ENCODE peak calls at places on chromosomes 4 and X, in four cellular contexts. D is K562, S is GM12878, J is HepG2. N is an unnamed sample.

GRCh38 chrX:12970691-12971202 is 4.2 kb upstream of the TMSB4X start:
- DNase-seq in D (peak; percentile 66), S (peak; percentile 55), J (peak; percentile 27), N (no peak)

GRCh38 chrX:154505726-154506125 is 10.3 kb downstream of the FAM3A start:
- DNase-seq in D (no peak), S (no peak), J (no peak), N (no peak)

GRCh38 chr4:158729716-158730559 is 6.7 kb upstream of the PPID start:
- DNase-seq in D (peak; percentile 70), S (peak; percentile 44), J (peak; percentile 67), N (peak; percentile 61)

GRCh38 chrX:131752493-131753198 is 208.8 kb downstream of the OR13H1 start:
- DNase-seq in D (no peak), S (peak; percentile 87), J (no peak), N (no peak)

GRCh38 chrX:48896611-48897011 is 957 bp downstream of the TIMM17B start:
- DNase-seq in D (peak; percentile 52), S (no peak), J (no peak), N (no peak)

GRCh38 chr4:75995727-75996126 is 5.0 kb upstream of the SDAD1 start:
- DNase-seq in D (peak; percentile 60), S (no peak), J (peak; percentile 49), N (peak; percentile 42)

GRCh38 chr4:52052475-52052780 is 1.3 kb downstream of the SPATA18 start:
- DNase-seq in D (no peak), S (peak; percentile 13), J (peak; percentile 54), N (no peak)

GRCh38 chr4:23392860-23393458 is 496.9 kb downstream of the PPARGC1A start:
- DNase-seq in D (no peak), S (no peak), J (no peak), N (no peak)

GRCh38 chrX:46941341-46941740 is 29.1 kb downstream of the JADE3 start:
- DNase-seq in D (no peak), S (no peak), J (no peak), N (no peak)

GRCh38 chrX:150508461-150509367 is 59.7 kb upstream of the MTM1 start:
- DNase-seq in D (no peak), S (no peak), J (no peak), N (no peak)

GRCh38 chr4:69896530-69897116 is 34.2 kb upstream of the CSN1S1 start:
- DNase-seq in D (no peak), S (no peak), J (peak; percentile 12), N (peak; percentile 7)

GRCh38 chr4:4386736-4387392 is at the start of gene NSG1:
- DNase-seq in D (no peak), S (no peak), J (no peak), N (no peak)

GRCh38 chrX:5730561-5730960 is 498.1 kb downstream of the NLGN4X start:
- DNase-seq in D (no peak), S (no peak), J (no peak), N (no peak)

GRCh38 chrX:30278365-30278764 is 30.8 kb downstream of the NR0B1 start:
- DNase-seq in D (peak; percentile 15), S (no peak), J (no peak), N (no peak)

GRCh38 chr4:17468638-17469221 is 43.2 kb downstream of the QDPR start:
- DNase-seq in D (peak; percentile 60), S (no peak), J (peak; percentile 13), N (peak; percentile 12)

GRCh38 chr4:174474457-174475075 is 47.7 kb downstream of the HPGD start:
- DNase-seq in D (peak; percentile 11), S (no peak), J (no peak), N (no peak)

GRCh38 chr4:165604181-165604580 is 225.4 kb downstream of the CPE start:
- DNase-seq in D (no peak), S (no peak), J (no peak), N (no peak)

GRCh38 chrX:136754641-136755040 is 26.1 kb downstream of the ARHGEF6 start:
- DNase-seq in D (no peak), S (no peak), J (no peak), N (no peak)

GRCh38 chr4:140020457-140021361 is 133.3 kb downstream of the MAML3 start:
- DNase-seq in D (no peak), S (no peak), J (no peak), N (no peak)

GRCh38 chrX:24184018-24184417 is 34.5 kb downstream of the ZFX start:
- DNase-seq in D (no peak), S (no peak), J (no peak), N (no peak)

GRCh38 chrX:43958529-43958928 is 14.7 kb downstream of the NDP start:
- DNase-seq in D (peak; percentile 73), S (peak; percentile 13), J (peak; percentile 72), N (peak; percentile 81)

GRCh38 chr4:2480649-2481048 is 11.7 kb downstream of the RNF4 start:
- DNase-seq in D (no peak), S (no peak), J (no peak), N (no peak)
- TF ChIP-seq ZBTB33 in D (no peak), S (no peak), J (no peak), N (no peak)

DNA sequence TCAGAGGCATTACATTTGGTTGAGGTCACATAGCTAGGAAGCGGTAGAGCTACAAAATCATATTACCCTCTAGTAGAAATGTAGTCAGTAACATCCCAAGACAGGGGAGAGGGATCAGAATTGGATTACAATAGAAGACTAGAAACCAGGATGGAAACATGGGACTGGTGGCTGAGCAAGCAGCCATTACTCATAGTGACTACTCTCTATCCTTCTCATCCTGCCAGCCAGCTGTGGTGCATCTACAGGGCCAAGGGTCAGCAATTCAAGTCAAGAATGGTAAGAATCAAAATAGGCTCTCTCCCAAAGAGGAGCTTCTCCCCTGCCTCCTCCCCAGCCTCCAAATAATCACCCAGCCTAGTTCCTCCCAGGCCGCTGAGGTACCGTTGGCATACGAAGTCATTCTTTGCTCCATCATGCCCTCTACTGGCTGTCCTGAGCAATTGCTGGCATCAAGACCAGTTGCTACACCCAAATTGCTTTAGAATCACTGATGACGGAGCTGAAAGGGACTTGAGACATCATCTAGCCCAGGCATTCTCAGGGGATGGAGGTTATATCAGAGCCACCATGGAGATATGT is 19.4 kb downstream of the AWAT2 start:
- DNase-seq in D (peak; percentile 53), S (no peak), J (peak; percentile 7), N (peak; percentile 22)
- TF ChIP-seq CTCF in D (peak; percentile 79), S (peak; percentile 89), J (peak; percentile 82), N (peak; percentile 72)

DNA sequence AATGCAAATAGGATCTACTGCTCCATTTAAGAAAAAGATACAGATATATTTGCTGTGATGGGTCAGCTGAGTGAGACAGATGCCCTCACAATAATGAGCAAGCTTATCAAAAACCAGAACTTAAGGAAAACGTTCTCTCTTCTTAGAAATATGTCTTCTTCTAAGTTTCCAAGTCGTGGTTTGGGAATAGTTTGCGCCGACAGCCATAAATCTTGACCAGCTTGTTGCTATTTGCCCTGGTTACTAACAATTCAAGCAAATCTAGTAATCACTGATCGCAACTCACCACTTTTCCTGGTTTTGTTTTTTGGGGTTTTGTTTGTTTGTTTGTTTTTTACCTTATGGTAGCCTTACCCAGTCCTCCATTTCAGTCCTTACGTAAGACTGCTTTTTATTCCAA is 67.5 kb upstream of the GUCY1A1 start:
- DNase-seq in D (no peak), S (no peak), J (no peak), N (no peak)
- TF ChIP-seq ATF3 in D (no peak), S (no peak), J (no peak), N (no peak)

GRCh38 chrX:119063428-119063827 is 9.4 kb upstream of the CT47C1 start:
- DNase-seq in D (no peak), S (no peak), J (no peak), N (no peak)

GRCh38 chrX:119069762-119070161 is 3.0 kb upstream of the CT47C1 start:
- DNase-seq in D (no peak), S (no peak), J (no peak), N (no peak)

GRCh38 chrX:119071381-119071780 is 1.4 kb upstream of the CT47C1 start:
- DNase-seq in D (no peak), S (no peak), J (no peak), N (no peak)

GRCh38 chrX:119069128-119069527 is 3.7 kb upstream of the CT47C1 start:
- DNase-seq in D (no peak), S (no peak), J (no peak), N (no peak)

DNA sequence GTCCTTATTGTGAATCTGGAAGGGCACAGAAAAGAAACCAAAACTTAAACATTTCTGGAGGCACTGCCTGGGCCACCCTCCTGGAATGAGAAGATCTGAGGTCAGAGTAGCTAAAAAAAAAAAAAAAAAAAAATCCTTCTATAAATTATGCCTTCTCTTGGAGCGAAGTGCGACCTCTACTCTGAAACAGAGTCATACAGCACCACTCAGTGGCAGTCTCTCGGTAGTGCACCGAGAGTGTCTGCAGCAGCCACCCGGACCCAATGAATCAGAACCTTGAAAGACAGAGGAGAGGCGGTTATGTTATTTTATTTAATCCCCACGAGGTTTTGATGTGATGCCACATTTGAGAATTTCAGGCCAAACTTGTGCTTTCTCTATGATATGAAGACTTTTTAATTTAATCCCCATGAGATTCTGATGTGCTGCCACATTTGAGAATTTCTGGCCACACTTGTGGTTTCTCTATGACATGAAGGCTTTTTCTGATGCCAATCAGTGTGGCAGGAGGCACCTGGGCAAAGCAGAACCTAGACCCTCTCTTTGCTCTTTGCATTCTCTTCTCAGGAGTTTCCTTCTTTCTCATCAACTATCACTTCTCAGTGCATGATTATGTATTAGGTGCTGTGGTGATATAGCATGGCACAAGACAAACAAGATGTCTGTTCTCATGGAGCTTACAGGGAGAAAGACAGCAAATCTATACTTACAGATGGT is 5.6 kb upstream of the CT47C1 start:
- DNase-seq in D (peak; percentile 62), S (no peak), J (peak; percentile 4), N (peak; percentile 26)
- TF ChIP-seq ZBTB33 in D (no peak), S (no peak), J (no peak), N (no peak)

GRCh38 chr4:791866-792630 is 33.9 kb downstream of the CPLX1 start:
- DNase-seq in D (peak; percentile 43), S (no peak), J (no peak), N (no peak)
- TF ChIP-seq CTCF in D (no peak), S (no peak), J (no peak), N (no peak)

GRCh38 chrX:101078716-101079115 is at the start of gene TMEM35A:
- DNase-seq in D (no peak), S (no peak), J (no peak), N (no peak)
- TF ChIP-seq ATF3 in D (no peak), S (no peak), J (no peak), N (no peak)

DNA sequence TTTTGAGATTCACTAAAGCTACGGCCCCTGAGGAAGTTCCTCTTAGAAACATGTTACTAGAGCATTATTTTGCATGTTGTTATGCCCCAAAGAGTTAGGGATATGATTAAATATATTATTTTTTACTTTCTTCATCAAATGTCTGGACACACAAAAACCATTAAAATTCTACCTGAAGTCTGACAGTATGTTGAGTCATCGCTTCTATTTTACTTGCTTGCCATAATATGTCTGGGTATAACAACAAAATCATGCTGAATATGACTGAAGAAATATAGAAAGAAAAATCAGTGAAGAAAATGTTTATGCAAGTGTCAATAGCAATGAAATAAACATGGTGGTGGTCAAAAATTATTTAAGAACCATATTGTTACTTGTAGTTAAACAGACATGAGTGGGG is 1818.5 kb upstream of the ADGRL3 start:
- DNase-seq in D (no peak), S (no peak), J (no peak), N (no peak)
- TF ChIP-seq ZBTB33 in D (no peak), S (no peak), J (no peak), N (no peak)